ENCODE peak calls at places on chromosomes 6 and 20, in seven cellular contexts. Y is H1, M is stomach, R is endothelial cell of umbilical vein, A is transverse colon, I is GM23338, Q is GM12878. W is an unnamed sample.
A peak's percentile ranks its signal among the peaks of the same experiment; 100 is the strongest.

GRCh38 chr20:31869942-31870702 is at the start of the genes DUSP15 and TTLL9:
- DNase-seq in Y (peak; percentile 79), M (peak; percentile 55), I (peak; percentile 67), Q (no peak), A (peak; percentile 26), R (no peak), W (peak; percentile 67)

GRCh38 chr20:15702161-15702560 is 871.1 kb downstream of the KIF16B start:
- DNase-seq in Q (no peak), I (no peak), Y (no peak), A (no peak), R (no peak), M (no peak), W (no peak)

GRCh38 chr6:34671801-34672656 is 24.5 kb downstream of the ILRUN start:
- DNase-seq in Q (peak; percentile 84), Y (no peak), M (no peak), I (no peak), A (peak; percentile 68), R (peak; percentile 27), W (no peak)

GRCh38 chr6:111987295-111987694 is 66.6 kb upstream of the CCN6 start:
- DNase-seq in Y (no peak), M (no peak), Q (no peak), I (no peak), A (no peak), R (peak; percentile 51), W (peak; percentile 64)

GRCh38 chr20:30487947-30488926 is 769.2 kb upstream of the DEFB115 start:
- DNase-seq in Y (peak; percentile 19), R (no peak), M (no peak), Q (no peak), A (no peak), I (peak; percentile 43), W (no peak)

GRCh38 chr20:60137657-60138245 is 179.5 kb downstream of the CDH26 start:
- DNase-seq in M (no peak), R (no peak), A (peak; percentile 21), Q (no peak), I (peak; percentile 44), Y (peak; percentile 62), W (no peak)

GRCh38 chr20:10652660-10653191 is 21.1 kb downstream of the JAG1 start:
- DNase-seq in I (no peak), M (no peak), R (peak; percentile 53), Q (no peak), A (no peak), Y (no peak), W (no peak)

GRCh38 chr6:12717356-12717755 is 789 bp downstream of the PHACTR1 start:
- DNase-seq in Y (no peak), M (no peak), R (no peak), Q (no peak), I (no peak), A (no peak), W (no peak)

GRCh38 chr20:45592574-45593189 is 13.6 kb upstream of the WFDC8 start:
- DNase-seq in Q (no peak), M (no peak), A (no peak), R (peak; percentile 13), I (peak; percentile 85), Y (no peak), W (no peak)

GRCh38 chr20:36827541-36828279 is 48.2 kb upstream of the TLDC2 start:
- DNase-seq in I (no peak), R (no peak), Y (no peak), Q (peak; percentile 74), A (no peak), M (no peak), W (no peak)

GRCh38 chr6:14857501-14857900 is 388.4 kb upstream of the JARID2 start:
- DNase-seq in A (peak; percentile 24), R (no peak), Y (no peak), M (peak; percentile 33), I (no peak), Q (no peak), W (no peak)

GRCh38 chr6:25058387-25058786 is 122.6 kb upstream of the RIPOR2 start:
- DNase-seq in I (no peak), A (no peak), Q (no peak), M (no peak), Y (no peak), R (no peak), W (no peak)

GRCh38 chr20:18412202-18412901 is 54.5 kb downstream of the DZANK1 start:
- DNase-seq in I (no peak), R (no peak), M (no peak), A (no peak), Y (no peak), Q (peak; percentile 28), W (no peak)

GRCh38 chr20:35820715-35821114 is 48.9 kb downstream of the PHF20 start:
- DNase-seq in Y (no peak), A (no peak), M (no peak), I (no peak), Q (no peak), R (no peak), W (no peak)

GRCh38 chr6:169646906-169647567 is 54.8 kb downstream of the WDR27 start:
- DNase-seq in R (no peak), M (no peak), A (no peak), Y (no peak), I (no peak), Q (no peak), W (no peak)

GRCh38 chr6:33160728-33161323 is 31.4 kb downstream of the COL11A2 start:
- DNase-seq in A (peak; percentile 78), Q (no peak), M (peak; percentile 62), R (peak; percentile 5), Y (no peak), I (peak; percentile 61), W (no peak)

GRCh38 chr20:49568491-49569151 is 684 bp upstream of the PTGIS start:
- DNase-seq in Q (no peak), M (peak; percentile 17), A (no peak), I (peak; percentile 95), Y (peak; percentile 83), R (no peak), W (no peak)

GRCh38 chr6:44868905-44869304 is 459.2 kb upstream of the RUNX2 start:
- DNase-seq in M (no peak), A (no peak), Y (no peak), R (no peak), I (no peak), Q (no peak), W (no peak)

GRCh38 chr6:12679291-12679690 is 37.3 kb upstream of the PHACTR1 start:
- DNase-seq in A (no peak), R (no peak), M (no peak), Y (no peak), I (no peak), Q (no peak), W (no peak)

GRCh38 chr6:138596591-138596990 is 97.3 kb upstream of the NHSL1 start:
- DNase-seq in A (no peak), Q (no peak), R (no peak), I (no peak), M (no peak), Y (no peak), W (no peak)

GRCh38 chr20:13486694-13487093 is 152.0 kb downstream of the TASP1 start:
- DNase-seq in I (no peak), R (no peak), Y (no peak), M (no peak), A (no peak), Q (no peak), W (no peak)

GRCh38 chr6:119379809-119380208 is 30.2 kb upstream of the MAN1A1 start:
- DNase-seq in I (no peak), A (no peak), R (no peak), M (no peak), Q (no peak), Y (no peak), W (no peak)

GRCh38 chr6:3356824-3357420 is 98.2 kb downstream of the PSMG4 start:
- DNase-seq in I (no peak), Y (no peak), R (no peak), Q (no peak), A (no peak), M (no peak), W (no peak)
- H3K4me3 ChIP-seq in I (peak overlapping the region; percentile 18), Y (no peak overlapping the region), R (no peak overlapping the region), Q (no peak overlapping the region), A (no peak overlapping the region), M (peak overlapping the region; percentile 38), W (peak overlapping the region; percentile 62)

GRCh38 chr20:38054647-38055046 is 21.1 kb downstream of the RPRD1B start:
- DNase-seq in A (no peak), I (no peak), M (no peak), R (no peak), Y (no peak), Q (no peak), W (no peak)

GRCh38 chr20:38059832-38060231 is 26.3 kb downstream of the RPRD1B start:
- DNase-seq in A (peak; percentile 41), R (no peak), Y (no peak), I (no peak), M (peak; percentile 30), Q (no peak), W (no peak)

GRCh38 chr20:38060536-38060935 is 27.0 kb downstream of the RPRD1B start:
- DNase-seq in I (no peak), A (no peak), M (no peak), Y (no peak), R (no peak), Q (no peak), W (no peak)

GRCh38 chr20:38055294-38055693 is 21.7 kb downstream of the RPRD1B start:
- DNase-seq in Q (no peak), I (no peak), A (no peak), R (no peak), Y (no peak), M (no peak), W (no peak)

DNA sequence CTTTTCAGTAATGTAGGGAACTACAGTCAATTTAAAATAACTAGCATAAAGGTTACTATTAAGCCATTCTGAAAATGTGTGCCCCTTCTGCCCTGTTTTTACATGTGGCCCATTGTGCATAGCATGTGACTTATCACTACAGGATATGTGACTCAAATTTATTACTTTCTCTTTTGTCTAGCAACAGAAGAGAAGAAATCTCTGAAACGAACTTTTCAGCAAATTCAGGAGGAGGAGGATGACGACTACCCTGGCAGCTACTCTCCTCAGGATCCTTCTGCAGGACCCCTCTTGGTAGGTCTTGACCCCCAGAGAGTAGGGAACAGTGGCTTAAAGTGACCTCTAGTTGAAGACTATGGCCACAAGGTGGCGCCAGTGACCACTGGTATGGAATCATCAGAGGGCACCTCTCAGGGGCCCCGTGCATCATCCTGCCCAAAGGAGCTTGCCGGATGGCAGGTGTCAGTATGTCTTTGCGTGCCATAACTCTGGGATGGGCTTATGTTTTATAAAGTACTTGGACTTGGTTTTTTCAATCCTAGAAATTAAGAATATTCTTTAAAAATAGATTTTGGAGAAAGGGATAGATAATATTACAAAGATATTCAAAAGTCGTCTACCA is 23.9 kb downstream of the RPRD1B start:
- DNase-seq in A (peak; percentile 85), Q (no peak), R (peak; percentile 84), M (peak; percentile 90), Y (peak; percentile 92), I (peak; percentile 96), W (peak; percentile 78)
- TF ChIP-seq POLR2AphosphoS5 in A (no peak), Q (no peak), R (no peak), M (no peak), Y (no peak), I (no peak), W (peak; percentile 31)

DNA sequence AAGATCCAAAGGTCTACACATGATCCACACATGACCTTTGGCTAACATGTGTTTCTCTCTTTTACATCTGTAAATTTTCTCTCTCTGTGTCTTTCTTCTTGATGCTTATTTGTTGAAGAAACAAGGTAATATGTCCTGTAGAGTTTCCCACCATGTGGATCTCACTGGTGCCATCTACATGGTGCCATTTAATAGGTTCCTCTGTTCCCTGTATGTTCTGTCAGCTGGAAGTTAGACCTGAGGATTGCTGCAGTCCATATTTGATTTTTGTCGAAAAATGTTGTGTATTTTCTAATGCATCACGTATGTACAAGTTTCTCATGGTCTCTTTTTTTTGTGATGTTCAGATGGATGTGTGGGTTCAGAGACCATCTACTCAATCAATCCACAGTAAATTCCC is 30.0 kb downstream of the FOXA2 start:
- DNase-seq in A (no peak), I (no peak), M (no peak), R (no peak), Y (no peak), Q (no peak), W (no peak)
- H3K27ac ChIP-seq in A (no peak overlapping the region), I (no peak overlapping the region), M (no peak overlapping the region), R (no peak overlapping the region), Y (no peak overlapping the region), Q (no peak overlapping the region), W (no peak overlapping the region)

GRCh38 chr6:132964101-132964867 is 149.9 kb downstream of the RPS12 start:
- DNase-seq in Y (no peak), Q (no peak), A (no peak), R (peak; percentile 97), M (no peak), I (no peak), W (no peak)
- H3K4me3 ChIP-seq in Y (no peak overlapping the region), Q (no peak overlapping the region), A (no peak overlapping the region), R (no peak overlapping the region), M (no peak overlapping the region), I (no peak overlapping the region), W (no peak overlapping the region)

W was measured in breast epithelium.